ENCODE peak calls at places on chromosome 6, in five cellular contexts. One of them, this sample, is unnamed.

GRCh38 chr6:130932956-130933355 is 105.8 kb downstream of the SMLR1 start:
- DNase-seq in cardiac muscle cell: no peak
- DNase-seq in HFF-Myc: no peak
- DNase-seq in BE2C: no peak
- DNase-seq in SW480: no peak
- DNase-seq in this sample: no peak

GRCh38 chr6:15551798-15552197 is 111.0 kb downstream of the DTNBP1 start:
- DNase-seq in BE2C: peak
- DNase-seq in HFF-Myc: no peak
- DNase-seq in SW480: no peak
- DNase-seq in cardiac muscle cell: peak
- DNase-seq in this sample: peak

GRCh38 chr6:15956205-15957106 is 172.4 kb upstream of the MYLIP start:
- DNase-seq in HFF-Myc: no peak
- DNase-seq in BE2C: no peak
- DNase-seq in cardiac muscle cell: peak
- DNase-seq in SW480: no peak
- DNase-seq in this sample: peak

GRCh38 chr6:137271245-137272183 is 52.3 kb upstream of the IFNGR1 start:
- DNase-seq in BE2C: no peak
- DNase-seq in SW480: peak
- DNase-seq in cardiac muscle cell: peak
- DNase-seq in HFF-Myc: peak
- DNase-seq in this sample: no peak

GRCh38 chr6:149895702-149896310 is 2.1 kb downstream of the RAET1E start:
- DNase-seq in SW480: peak
- DNase-seq in BE2C: peak
- DNase-seq in HFF-Myc: peak
- DNase-seq in cardiac muscle cell: no peak
- DNase-seq in this sample: peak

GRCh38 chr6:15780437-15780836 is 117.6 kb upstream of the DTNBP1 start:
- DNase-seq in BE2C: no peak
- DNase-seq in cardiac muscle cell: no peak
- DNase-seq in HFF-Myc: no peak
- DNase-seq in SW480: no peak
- DNase-seq in this sample: no peak

GRCh38 chr6:158686791-158687381 is 37.0 kb downstream of the SYTL3 start:
- DNase-seq in HFF-Myc: no peak
- DNase-seq in SW480: no peak
- DNase-seq in BE2C: no peak
- DNase-seq in cardiac muscle cell: no peak
- DNase-seq in this sample: no peak

GRCh38 chr6:113664909-113665308 is 192.2 kb upstream of the MARCKS start:
- DNase-seq in HFF-Myc: no peak
- DNase-seq in cardiac muscle cell: no peak
- DNase-seq in BE2C: no peak
- DNase-seq in SW480: no peak
- DNase-seq in this sample: no peak

GRCh38 chr6:72675396-72675795 is 53.5 kb downstream of the KCNQ5 start:
- DNase-seq in HFF-Myc: no peak
- DNase-seq in SW480: no peak
- DNase-seq in BE2C: no peak
- DNase-seq in cardiac muscle cell: no peak
- DNase-seq in this sample: no peak

GRCh38 chr6:150535818-150536220 is 63.9 kb upstream of the PLEKHG1 start:
- DNase-seq in HFF-Myc: no peak
- DNase-seq in SW480: no peak
- DNase-seq in cardiac muscle cell: no peak
- DNase-seq in BE2C: no peak
- DNase-seq in this sample: no peak

GRCh38 chr6:150806790-150807189 is 58.7 kb upstream of the MTHFD1L start:
- DNase-seq in cardiac muscle cell: no peak
- DNase-seq in BE2C: no peak
- DNase-seq in SW480: peak
- DNase-seq in HFF-Myc: no peak
- DNase-seq in this sample: no peak

GRCh38 chr6:152170702-152171667 is 363.5 kb downstream of the ESR1 start:
- DNase-seq in cardiac muscle cell: no peak
- DNase-seq in SW480: no peak
- DNase-seq in BE2C: no peak
- DNase-seq in HFF-Myc: no peak
- DNase-seq in this sample: no peak

GRCh38 chr6:106546322-106547052 is 82.8 kb downstream of the RTN4IP1 start:
- DNase-seq in BE2C: no peak
- DNase-seq in HFF-Myc: no peak
- DNase-seq in cardiac muscle cell: no peak
- DNase-seq in SW480: peak
- DNase-seq in this sample: no peak

This sample was measured in smooth muscle cell of the brain vasculature.